ENCODE peak calls at places on chromosomes 5 and 9, in four cellular contexts. L is stimulated activated naive B cell treated with anti-CD40 and anti-IgM and Interleukin-4, amounts not matched to agents 10 μg/mL and 1 μg/mL and 100 μg/mL, for 72 hours; I is cardiac septum; F is ACHN. K is an unnamed sample.

GRCh38 chr5:150389759-150390256 is 22.9 kb downstream of the CD74 start:
- DNase-seq in L (no peak), I (no peak), F (no peak), K (no peak)

GRCh38 chr9:68805890-68806517 is 101.0 kb downstream of the PIP5K1B start:
- DNase-seq in L (no peak), F (no peak), I (no peak), K (no peak)

GRCh38 chr9:16884952-16885513 is 14.6 kb upstream of the BNC2 start:
- DNase-seq in I (no peak), L (no peak), F (no peak), K (no peak)

GRCh38 chr9:37999501-38000189 is 69.4 kb downstream of the SHB start:
- DNase-seq in I (no peak), F (peak; percentile 25), L (peak; percentile 10), K (no peak)

GRCh38 chr9:113298924-113299770 is 4.0 kb downstream of the RNF183 start:
- DNase-seq in L (no peak), I (no peak), F (no peak), K (no peak)

GRCh38 chr9:135471751-135472640 is 7.6 kb upstream of the PPP1R26 start:
- DNase-seq in I (no peak), L (no peak), F (no peak), K (no peak)

GRCh38 chr5:164336906-164337305 is 831.5 kb downstream of the MAT2B start:
- DNase-seq in L (no peak), F (no peak), I (no peak), K (no peak)

GRCh38 chr9:76403352-76403751 is 9.1 kb upstream of the RFK start:
- DNase-seq in I (no peak), L (peak; percentile 6), F (peak; percentile 86), K (no peak)

GRCh38 chr5:9661316-9662015 is 31.3 kb upstream of the TAS2R1 start:
- DNase-seq in I (no peak), F (no peak), L (no peak), K (no peak)

GRCh38 chr5:163489055-163489744 is 16.2 kb upstream of the MAT2B start:
- DNase-seq in L (no peak), I (no peak), F (peak; percentile 47), K (no peak)

GRCh38 chr5:78562001-78562400 is 86.6 kb downstream of the LHFPL2 start:
- DNase-seq in L (no peak), F (no peak), I (no peak), K (no peak)